ENCODE peak calls at places on chromosomes 5 and 9, in seven cellular contexts. C is dorsolateral prefrontal cortex; V is transverse colon; O is right lobe of liver; J is CD4-positive, alpha-beta memory T cell; Z is cardiac muscle cell; S is adrenal gland. W is an unnamed sample.

GRCh38 chr9:100489836-100490235 is 16.9 kb downstream of the TMEFF1 start:
- DNase-seq in J (no peak), O (no peak), Z (peak), V (no peak), S (no peak), C (no peak), W (no peak)

GRCh38 chr5:150377964-150378694 is 20.6 kb downstream of the TCOF1 start:
- DNase-seq in O (no peak), J (no peak), C (no peak), S (no peak), Z (peak), V (no peak), W (no peak)

GRCh38 chr5:84986688-84987087 is 602.0 kb upstream of the EDIL3 start:
- DNase-seq in J (no peak), S (no peak), Z (no peak), C (no peak), O (no peak), V (no peak), W (no peak)

GRCh38 chr5:66247176-66247960 is 103.3 kb downstream of the SREK1 start:
- DNase-seq in C (no peak), S (no peak), J (no peak), Z (no peak), O (no peak), V (no peak), W (no peak)

GRCh38 chr5:112737472-112738179 is at the start of gene APC:
- DNase-seq in C (peak), O (peak), V (peak), J (peak), Z (peak), S (peak), W (peak)

GRCh38 chr9:127508901-127509260 is 57.6 kb downstream of the LRSAM1 start:
- DNase-seq in V (no peak), J (no peak), C (no peak), Z (no peak), S (no peak), O (no peak), W (no peak)

GRCh38 chr5:11527994-11528393 is 376.3 kb downstream of the CTNND2 start:
- DNase-seq in C (no peak), S (no peak), Z (no peak), O (no peak), J (no peak), V (no peak), W (no peak)

GRCh38 chr5:159971931-159972461 is 36.9 kb upstream of the TTC1 start:
- DNase-seq in Z (peak), S (no peak), O (no peak), C (no peak), V (peak), J (no peak), W (no peak)

GRCh38 chr9:4318741-4319140 is 18.9 kb upstream of the GLIS3 start:
- DNase-seq in Z (no peak), O (no peak), S (no peak), V (no peak), C (no peak), J (no peak), W (no peak)

GRCh38 chr9:92315456-92315855 is 9.7 kb downstream of the NOL8 start:
- DNase-seq in V (no peak), Z (no peak), S (no peak), J (no peak), C (no peak), O (no peak), W (no peak)

GRCh38 chr9:8852301-8852864 is 1052.8 kb upstream of the DMAC1 start:
- DNase-seq in J (no peak), C (no peak), O (no peak), V (no peak), Z (no peak), S (no peak), W (no peak)

GRCh38 chr5:181028032-181028819 is 11.8 kb upstream of the BTNL9 start:
- DNase-seq in J (no peak), V (no peak), Z (no peak), C (no peak), S (no peak), O (no peak), W (no peak)

GRCh38 chr9:80867731-80868130 is 821.6 kb downstream of the TLE1 start:
- DNase-seq in O (no peak), S (no peak), V (no peak), C (no peak), J (no peak), Z (no peak), W (no peak)

GRCh38 chr5:172005708-172006377 is 595 bp downstream of the FBXW11 start:
- DNase-seq in Z (peak), V (peak), O (peak), C (no peak), S (peak), J (no peak), W (no peak)

GRCh38 chr9:71589612-71590011 is 178.7 kb downstream of the CEMIP2 start:
- DNase-seq in Z (no peak), C (no peak), S (no peak), J (no peak), V (no peak), O (no peak), W (no peak)

GRCh38 chr9:114696814-114697544 is 15.0 kb upstream of the TEX48 start:
- DNase-seq in S (no peak), Z (no peak), V (no peak), C (no peak), O (no peak), J (peak), W (peak)

GRCh38 chr5:76114192-76114795 is 31.1 kb downstream of the SV2C start:
- DNase-seq in C (no peak), J (no peak), Z (no peak), O (no peak), S (peak), V (peak), W (no peak)

GRCh38 chr9:137666505-137666809 is 47.7 kb downstream of the EHMT1 start:
- DNase-seq in Z (no peak), V (no peak), J (no peak), C (no peak), O (peak), S (peak), W (no peak)

GRCh38 chr5:150836064-150836463 is 10.3 kb upstream of the IRGM start:
- DNase-seq in O (no peak), J (no peak), Z (no peak), C (no peak), S (no peak), V (no peak), W (no peak)

GRCh38 chr9:7316967-7317366 is 482.6 kb downstream of the DMAC1 start:
- DNase-seq in J (no peak), S (peak), C (no peak), O (no peak), V (no peak), Z (no peak), W (no peak)

GRCh38 chr9:33458444-33458843 is 11.1 kb upstream of the AQP3 start:
- DNase-seq in O (no peak), C (no peak), S (no peak), V (no peak), J (peak), Z (no peak), W (peak)

GRCh38 chr5:39283231-39283818 is 64.0 kb upstream of the FYB1 start:
- DNase-seq in C (no peak), O (no peak), S (peak), V (peak), Z (peak), J (peak), W (no peak)

GRCh38 chr9:91777437-91777836 is 172.6 kb downstream of the ROR2 start:
- DNase-seq in S (no peak), C (no peak), Z (no peak), J (no peak), O (no peak), V (no peak), W (no peak)

GRCh38 chr5:69528015-69528414 is 32.0 kb upstream of the GTF2H2C start:
- DNase-seq in J (no peak), S (no peak), Z (no peak), V (no peak), C (no peak), O (no peak), W (no peak)

GRCh38 chr9:131008909-131009618 is at the start of gene LAMC3:
- DNase-seq in S (peak), C (no peak), Z (peak), J (no peak), V (no peak), O (no peak), W (no peak)

GRCh38 chr5:135567661-135568060 is 11.1 kb downstream of the CXCL14 start:
- DNase-seq in V (no peak), S (no peak), J (no peak), C (no peak), O (no peak), Z (no peak), W (no peak)

DNA sequence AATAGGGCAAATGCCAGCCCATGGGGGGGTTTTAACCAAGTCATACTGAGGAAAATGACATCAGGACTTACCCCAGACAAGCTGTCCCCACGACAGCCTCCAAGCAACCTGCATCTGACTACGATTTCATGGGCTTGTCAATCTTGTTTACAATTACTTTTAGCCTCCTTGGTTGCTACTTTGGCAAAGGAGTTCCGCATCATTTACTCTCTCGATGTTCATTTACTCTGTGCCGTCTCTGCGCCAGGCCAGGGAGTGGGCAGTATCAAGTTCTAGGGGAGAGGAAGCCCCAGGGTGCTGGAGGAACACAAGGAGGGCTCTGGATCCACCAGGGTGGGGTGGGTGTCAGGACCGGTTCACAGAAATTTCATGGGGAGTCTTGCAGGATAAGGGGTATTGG is 23.9 kb downstream of the PTPN3 start:
- DNase-seq in V (no peak), C (no peak), O (no peak), Z (no peak), J (no peak), S (no peak), W (no peak)
- H3K4me3 ChIP-seq in V (no peak), C (no peak), O (no peak), Z (no peak), J (no peak), S (no peak), W (no peak)

GRCh38 chr5:126920291-126920690 is 110.1 kb downstream of the MARCHF3 start:
- DNase-seq in C (no peak), S (peak), O (no peak), J (no peak), V (no peak), Z (peak), W (no peak)
- H3K4me3 ChIP-seq in C (no peak), S (no peak), O (no peak), J (no peak), V (no peak), Z (no peak), W (no peak)

GRCh38 chr9:134648701-134649525 is 7.3 kb downstream of the COL5A1 start:
- DNase-seq in C (no peak), S (peak), V (no peak), Z (no peak), J (no peak), O (peak), W (no peak)

GRCh38 chr9:134647359-134648115 is 5.9 kb downstream of the COL5A1 start:
- DNase-seq in V (no peak), S (no peak), Z (no peak), O (no peak), J (no peak), C (no peak), W (no peak)

GRCh38 chr9:134643306-134643705 is 1.7 kb downstream of the COL5A1 start:
- DNase-seq in Z (no peak), C (no peak), J (no peak), V (no peak), O (no peak), S (peak), W (no peak)

GRCh38 chr9:134644715-134645606 is 3.4 kb downstream of the COL5A1 start:
- DNase-seq in O (no peak), C (no peak), J (no peak), Z (no peak), V (peak), S (peak), W (no peak)

GRCh38 chr9:134645607-134646365 is 4.2 kb downstream of the COL5A1 start:
- DNase-seq in C (no peak), S (no peak), J (no peak), Z (no peak), V (no peak), O (no peak), W (no peak)
- H3K4me3 ChIP-seq in C (no peak), S (no peak), J (no peak), Z (no peak), V (no peak), O (no peak), W (no peak)

GRCh38 chr5:72566746-72567145 is 59.5 kb upstream of the ZNF366 start:
- DNase-seq in V (no peak), J (no peak), S (no peak), O (no peak), C (no peak), Z (no peak), W (no peak)

GRCh38 chr5:72562717-72563116 is 55.5 kb upstream of the ZNF366 start:
- DNase-seq in C (no peak), J (no peak), O (no peak), V (no peak), Z (no peak), S (no peak), W (no peak)

GRCh38 chr5:72569423-72569939 is 62.3 kb upstream of the ZNF366 start:
- DNase-seq in J (no peak), V (no peak), S (no peak), O (no peak), Z (no peak), C (no peak), W (no peak)

GRCh38 chr5:72561407-72561972 is 54.3 kb upstream of the ZNF366 start:
- DNase-seq in C (no peak), O (no peak), S (no peak), Z (no peak), V (no peak), J (no peak), W (no peak)

GRCh38 chr5:72565519-72566289 is 58.5 kb upstream of the ZNF366 start:
- DNase-seq in O (no peak), S (no peak), C (no peak), Z (no peak), J (no peak), V (no peak), W (no peak)
- H3K4me3 ChIP-seq in O (no peak), S (no peak), C (no peak), Z (no peak), J (no peak), V (no peak), W (no peak)